ENCODE peak calls at places on chromosomes 3 and 15, in seven cellular contexts. E, G, W, O, Y, R and Q are unnamed samples.

GRCh38 chr15:96115642-96116041 is 214.9 kb upstream of the NR2F2 start:
- DNase-seq in R (no peak), E (no peak), O (no peak), W (no peak), Y (no peak), G (no peak), Q (no peak)

GRCh38 chr15:88487176-88487795 is 19.8 kb downstream of the MRPS11 start:
- DNase-seq in R (no peak), Y (no peak), W (no peak), G (no peak), O (peak; percentile 45), E (no peak), Q (no peak)

GRCh38 chr3:23629181-23629893 is 176.4 kb upstream of the UBE2E1 start:
- DNase-seq in O (no peak), R (peak; percentile 43), G (no peak), Y (no peak), E (no peak), W (no peak), Q (no peak)

GRCh38 chr15:36126194-36126593 is 453.2 kb upstream of the CDIN1 start:
- DNase-seq in Y (no peak), R (no peak), E (no peak), W (no peak), G (no peak), O (no peak), Q (no peak)

GRCh38 chr15:52620496-52620895 is 51.7 kb upstream of the ARPP19 start:
- DNase-seq in R (no peak), Y (no peak), W (no peak), E (no peak), O (no peak), G (no peak), Q (no peak)

GRCh38 chr3:64125561-64125960 is 99.7 kb downstream of the PRICKLE2 start:
- DNase-seq in Y (no peak), G (no peak), O (no peak), R (no peak), E (no peak), W (no peak), Q (no peak)

GRCh38 chr3:131739211-131739610 is 236.4 kb upstream of the MRPL3 start:
- DNase-seq in O (no peak), G (no peak), R (no peak), E (no peak), Y (no peak), W (no peak), Q (no peak)

GRCh38 chr3:193052294-193052693 is 134.6 kb upstream of the MB21D2 start:
- DNase-seq in E (no peak), G (no peak), O (no peak), W (no peak), Y (no peak), R (no peak), Q (no peak)

GRCh38 chr15:34820110-34820509 is 24.8 kb upstream of the ACTC1 start:
- DNase-seq in Y (no peak), W (no peak), E (no peak), R (no peak), O (no peak), G (no peak), Q (no peak)

GRCh38 chr3:12230406-12230805 is 58.5 kb upstream of the PPARG start:
- DNase-seq in G (no peak), W (no peak), R (no peak), Y (no peak), O (no peak), E (no peak), Q (no peak)

GRCh38 chr3:102529452-102529851 is 94.6 kb downstream of the ZPLD1 start:
- DNase-seq in W (no peak), G (no peak), E (no peak), R (peak; percentile 54), O (peak; percentile 69), Y (no peak), Q (no peak)

GRCh38 chr3:5092018-5092417 is 30.1 kb upstream of the ARL8B start:
- DNase-seq in O (no peak), Y (no peak), R (peak; percentile 58), E (no peak), W (no peak), G (no peak), Q (no peak)

GRCh38 chr15:41892621-41893421 is 1.0 kb downstream of the SPTBN5 start:
- DNase-seq in W (no peak), R (no peak), Y (peak; percentile 71), E (no peak), O (no peak), G (no peak), Q (no peak)

GRCh38 chr3:135556184-135556583 is 409.3 kb upstream of the PPP2R3A start:
- DNase-seq in G (no peak), E (no peak), Y (no peak), O (no peak), R (no peak), W (no peak), Q (no peak)

GRCh38 chr3:13333236-13333897 is 86.8 kb downstream of the NUP210 start:
- DNase-seq in O (no peak), R (no peak), Y (no peak), W (no peak), G (no peak), E (no peak), Q (no peak)

GRCh38 chr3:117399311-117400068 is 689.9 kb downstream of the TUSC7 start:
- DNase-seq in Y (no peak), G (no peak), O (peak; percentile 65), R (no peak), W (no peak), E (peak; percentile 29), Q (no peak)

GRCh38 chr15:55846108-55846707 is 103.3 kb upstream of the PRTG start:
- DNase-seq in E (peak; percentile 54), G (no peak), Y (no peak), W (peak; percentile 68), O (peak; percentile 89), R (peak; percentile 81), Q (no peak)

GRCh38 chr3:155302476-155302875 is 9.0 kb upstream of the STRIT1 start:
- DNase-seq in G (no peak), O (no peak), E (no peak), W (no peak), R (no peak), Y (no peak), Q (no peak)

GRCh38 chr3:188918086-188918485 is 253.7 kb upstream of the TPRG1 start:
- DNase-seq in G (no peak), O (no peak), R (no peak), W (no peak), E (no peak), Y (no peak), Q (no peak)

GRCh38 chr15:31786360-31786759 is 244.0 kb upstream of the CHRNA7 start:
- DNase-seq in O (no peak), G (no peak), W (no peak), R (no peak), Y (no peak), E (no peak), Q (no peak)

GRCh38 chr3:178083906-178084823 is 452.1 kb upstream of the KCNMB2 start:
- DNase-seq in O (peak; percentile 58), E (no peak), W (no peak), Y (no peak), R (peak; percentile 31), G (no peak), Q (no peak)

GRCh38 chr3:73144828-73145227 is 83.4 kb downstream of the EBLN2 start:
- DNase-seq in E (no peak), G (no peak), W (no peak), O (no peak), R (no peak), Y (no peak), Q (no peak)

DNA sequence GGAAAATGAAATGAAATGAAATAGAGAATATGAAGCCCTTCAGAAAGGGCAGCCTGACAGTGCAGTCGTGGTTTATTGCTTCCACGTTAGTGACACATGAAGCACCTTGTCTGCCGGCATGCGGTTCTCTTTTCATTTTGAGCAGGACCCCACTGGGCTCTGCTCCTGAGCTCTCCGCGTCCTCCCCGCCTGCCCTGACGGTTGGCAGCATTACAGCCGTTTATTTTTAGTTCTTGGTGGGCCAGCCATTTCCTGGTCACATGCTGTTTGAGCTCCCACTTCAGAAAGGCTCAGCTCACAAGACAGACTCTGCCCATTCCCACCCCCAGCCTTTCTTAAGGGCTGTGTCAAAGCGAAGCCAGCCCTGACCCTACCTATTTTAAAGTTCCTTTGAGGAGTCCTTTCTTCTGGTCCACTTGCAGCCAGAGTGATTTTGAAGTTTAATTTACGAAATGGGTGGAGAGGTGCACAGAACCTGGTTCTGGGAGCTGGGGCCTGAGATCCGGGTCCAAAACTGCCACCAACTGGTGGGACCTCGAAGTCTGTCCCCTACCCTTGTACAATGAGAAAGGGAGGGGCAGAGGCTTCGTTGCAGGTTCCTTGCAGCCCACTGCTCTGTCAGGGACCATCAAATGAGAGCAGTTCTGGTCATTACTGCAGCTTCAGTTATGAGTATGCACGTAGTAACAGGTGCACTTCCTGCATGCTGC is 60.1 kb downstream of the MGLL start:
- DNase-seq in R (no peak), W (peak; percentile 69), O (no peak), Y (no peak), G (no peak), E (no peak), Q (no peak)
- TF ChIP-seq CTCF in R (no peak), W (no peak), O (no peak), Y (no peak), G (no peak), E (no peak), Q (no peak)

DNA sequence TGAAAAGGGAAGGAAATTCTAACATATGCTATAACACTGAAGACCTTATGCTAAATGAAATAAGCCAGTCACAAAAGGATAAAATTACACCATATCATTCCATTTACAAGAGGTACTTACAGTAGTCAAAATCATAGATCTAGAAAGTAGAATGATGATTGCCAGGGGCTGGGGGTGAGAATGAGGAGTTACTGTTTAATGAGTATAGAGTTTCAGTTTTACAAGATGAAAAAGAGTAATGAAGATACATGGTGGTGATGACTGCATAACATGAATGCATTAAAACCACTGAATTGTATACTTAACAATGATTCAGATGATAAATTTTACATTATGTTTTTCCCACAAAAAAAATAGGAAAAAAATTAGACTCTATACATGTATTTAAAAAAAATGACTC is 152.6 kb downstream of the SCAPER start:
- DNase-seq in O (no peak), G (no peak), E (no peak), R (no peak), W (no peak), Y (no peak), Q (no peak)
- TF ChIP-seq CTCF in O (no peak), G (no peak), E (no peak), R (no peak), W (no peak), Y (no peak), Q (no peak)

GRCh38 chr3:121155023-121155422 is 247.0 kb downstream of the STXBP5L start:
- DNase-seq in G (no peak), R (no peak), Y (no peak), E (no peak), O (no peak), W (no peak), Q (no peak)

GRCh38 chr3:121153851-121154250 is 245.8 kb downstream of the STXBP5L start:
- DNase-seq in G (no peak), W (no peak), Y (no peak), E (no peak), R (no peak), O (peak; percentile 27), Q (no peak)

GRCh38 chr3:121152573-121152972 is 244.6 kb downstream of the STXBP5L start:
- DNase-seq in O (peak; percentile 36), Y (no peak), R (peak; percentile 30), E (no peak), W (no peak), G (no peak), Q (no peak)
- TF ChIP-seq CTCF in O (peak; percentile 44), Y (no peak), R (peak; percentile 26), E (no peak), W (no peak), G (peak; percentile 60), Q (no peak)

GRCh38 chr15:59420108-59420507 is 17.9 kb upstream of the FAM81A start:
- DNase-seq in O (no peak), E (no peak), G (no peak), W (no peak), R (no peak), Y (no peak), Q (no peak)
- TF ChIP-seq CTCF in O (no peak), E (no peak), G (no peak), W (no peak), R (no peak), Y (no peak), Q (no peak)